ENCODE peak calls at places on chromosome 20, in five cellular contexts. J, U, M, O and Y are unnamed samples.

GRCh38 chr20:43028470-43028869 is 161.2 kb downstream of the PTPRT start:
- DNase-seq in J (no peak), U (no peak), M (no peak), O (no peak), Y (no peak)

GRCh38 chr20:11581271-11581670 is 336.4 kb upstream of the BTBD3 start:
- DNase-seq in J (no peak), U (no peak), M (no peak), O (no peak), Y (no peak)

GRCh38 chr20:50335105-50335504 is 144.5 kb downstream of the CEBPB start:
- DNase-seq in J (no peak), U (no peak), M (no peak), O (no peak), Y (no peak)

GRCh38 chr20:25000268-25000801 is 7.8 kb upstream of the APMAP start:
- DNase-seq in J (peak; percentile 38), U (no peak), M (no peak), O (peak; percentile 87), Y (no peak)

GRCh38 chr20:2400290-2400689 is 19.6 kb downstream of the TGM6 start:
- DNase-seq in J (no peak), U (no peak), M (no peak), O (no peak), Y (no peak)

GRCh38 chr20:1533059-1533458 is 24.4 kb downstream of the SIRPD start:
- DNase-seq in J (no peak), U (no peak), M (no peak), O (no peak), Y (no peak)

GRCh38 chr20:58911309-58911708 is 58.8 kb downstream of the GNAS start:
- DNase-seq in J (no peak), U (no peak), M (no peak), O (no peak), Y (no peak)

GRCh38 chr20:4099905-4100675 is 84.7 kb upstream of the RNF24 start:
- DNase-seq in J (no peak), U (no peak), M (no peak), O (no peak), Y (no peak)

GRCh38 chr20:5569021-5569420 is 181.2 kb upstream of the SHLD1 start:
- DNase-seq in J (peak; percentile 70), U (peak; percentile 4), M (peak; percentile 37), O (no peak), Y (peak; percentile 67)

GRCh38 chr20:57048027-57048869 is 218.2 kb downstream of the BMP7 start:
- DNase-seq in J (peak; percentile 37), U (no peak), M (no peak), O (peak; percentile 63), Y (no peak)

GRCh38 chr20:1804129-1804503 is 91.1 kb upstream of the SIRPA start:
- DNase-seq in J (no peak), U (no peak), M (no peak), O (no peak), Y (no peak)

GRCh38 chr20:43827940-43828562 is 86.6 kb upstream of the TOX2 start:
- DNase-seq in J (no peak), U (no peak), M (no peak), O (no peak), Y (no peak)

GRCh38 chr20:38649275-38649891 is 47.8 kb downstream of the ARHGAP40 start:
- DNase-seq in J (no peak), U (no peak), M (no peak), O (no peak), Y (no peak)

GRCh38 chr20:19275630-19276071 is 63.2 kb downstream of the SLC24A3 start:
- DNase-seq in J (peak; percentile 79), U (no peak), M (no peak), O (peak; percentile 70), Y (no peak)

GRCh38 chr20:53281557-53282117 is 309.5 kb downstream of the TSHZ2 start:
- DNase-seq in J (no peak), U (no peak), M (no peak), O (no peak), Y (no peak)

GRCh38 chr20:45095753-45096371 is 5.1 kb downstream of the KCNS1 start:
- DNase-seq in J (peak; percentile 57), U (peak; percentile 29), M (peak; percentile 34), O (no peak), Y (peak; percentile 42)

GRCh38 chr20:20501128-20501527 is 133.2 kb downstream of the INSM1 start:
- DNase-seq in J (no peak), U (no peak), M (no peak), O (no peak), Y (no peak)

GRCh38 chr20:25304025-25304549 is 56.2 kb downstream of the PYGB start:
- DNase-seq in J (no peak), U (no peak), M (no peak), O (no peak), Y (no peak)

GRCh38 chr20:59242714-59243626 is 57.4 kb upstream of the EDN3 start:
- DNase-seq in J (no peak), U (no peak), M (no peak), O (no peak), Y (no peak)

GRCh38 chr20:20547221-20547875 is 165.1 kb downstream of the RALGAPA2 start:
- DNase-seq in J (no peak), U (no peak), M (no peak), O (no peak), Y (no peak)

GRCh38 chr20:4795394-4795793 is 73.7 kb downstream of the PRND start:
- DNase-seq in J (no peak), U (no peak), M (peak; percentile 17), O (no peak), Y (no peak)

GRCh38 chr20:16955971-16956370 is 207.8 kb downstream of the OTOR start:
- DNase-seq in J (no peak), U (no peak), M (no peak), O (no peak), Y (no peak)

GRCh38 chr20:58891076-58891685 is 38.7 kb downstream of the GNAS start:
- DNase-seq in J (peak; percentile 78), U (peak; percentile 75), M (peak; percentile 72), O (peak; percentile 93), Y (peak; percentile 69)

GRCh38 chr20:47133809-47134456 is 222.6 kb downstream of the ZMYND8 start:
- DNase-seq in J (no peak), U (no peak), M (no peak), O (no peak), Y (no peak)

GRCh38 chr20:4667371-4667773 is 54.3 kb upstream of the PRND start:
- DNase-seq in J (no peak), U (no peak), M (no peak), O (no peak), Y (no peak)

GRCh38 chr20:11483697-11484096 is 434.0 kb upstream of the BTBD3 start:
- DNase-seq in J (no peak), U (no peak), M (no peak), O (no peak), Y (no peak)

GRCh38 chr20:50562262-50562701 is 52.1 kb downstream of the PTPN1 start:
- DNase-seq in J (no peak), U (no peak), M (no peak), O (no peak), Y (no peak)

GRCh38 chr20:51500311-51500710 is 42.2 kb downstream of the NFATC2 start:
- DNase-seq in J (no peak), U (peak; percentile 43), M (no peak), O (no peak), Y (peak; percentile 58)

GRCh38 chr20:20255104-20255503 is 112.8 kb upstream of the INSM1 start:
- DNase-seq in J (no peak), U (no peak), M (no peak), O (no peak), Y (no peak)

GRCh38 chr20:5090191-5090590 is 29.6 kb downstream of the PCNA start:
- DNase-seq in J (no peak), U (no peak), M (no peak), O (no peak), Y (no peak)

DNA sequence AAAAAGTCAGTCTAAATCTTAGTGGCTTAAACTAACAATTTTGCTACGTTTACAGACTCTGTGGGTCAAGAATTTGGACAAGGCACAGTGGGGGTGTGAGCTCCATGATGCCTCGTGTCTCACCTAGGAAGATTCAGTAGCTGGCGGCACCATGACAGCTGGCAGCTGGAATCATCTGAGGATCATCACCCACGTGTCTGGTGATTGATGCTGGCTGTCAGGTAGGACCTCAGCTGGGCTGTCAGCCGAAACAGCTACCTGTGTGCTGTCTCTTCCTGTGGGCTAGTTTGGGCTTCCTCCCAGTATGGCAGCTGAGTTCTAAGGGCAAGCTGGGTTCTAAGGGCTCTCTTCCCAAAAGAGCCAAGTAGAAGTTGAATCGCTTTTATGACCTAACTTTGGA is 26.4 kb upstream of the DLGAP4 start:
- DNase-seq in J (no peak), U (no peak), M (no peak), O (peak; percentile 20), Y (no peak)
- H3K27me3 ChIP-seq in J (no peaks in the 10 kb centered on the region), U (peaks cover 4% of the 10 kb centered on the region), M (no peaks in the 10 kb centered on the region), O (peaks cover 9% of the 10 kb centered on the region), Y (no peaks in the 10 kb centered on the region)

DNA sequence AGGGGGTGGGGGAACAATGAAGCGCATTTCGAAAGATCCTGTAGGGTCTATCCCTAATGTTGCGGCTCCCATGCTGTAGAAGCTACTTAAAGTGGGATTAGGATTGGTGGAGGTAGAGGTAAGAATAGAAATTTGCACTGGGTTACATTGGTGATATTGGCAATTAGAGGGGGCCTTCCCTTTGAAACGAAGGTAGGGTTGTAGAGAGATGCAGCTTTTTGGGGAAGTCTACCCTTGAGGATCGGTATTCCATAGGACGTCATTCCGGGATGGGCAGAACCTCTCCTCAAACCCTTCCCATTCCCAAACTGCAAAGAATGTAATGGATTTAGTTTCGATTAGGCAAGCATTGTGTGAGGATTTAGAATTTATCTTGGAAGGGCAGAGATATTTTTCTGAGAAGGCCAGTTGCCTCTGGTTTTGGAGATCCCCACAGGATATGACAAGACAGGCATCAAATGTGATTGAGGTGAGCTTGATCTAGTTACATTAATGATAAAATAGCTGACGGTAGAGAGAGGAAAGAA is 5.4 kb upstream of the ZNFX1 start:
- DNase-seq in J (no peak), U (no peak), M (no peak), O (no peak), Y (no peak)
- H3K9me3 ChIP-seq in J (no peaks in the 10 kb centered on the region), U (peaks cover 75% of the 10 kb centered on the region), M (peaks cover 59% of the 10 kb centered on the region), O (peaks cover 29% of the 10 kb centered on the region), Y (peaks cover 51% of the 10 kb centered on the region)

DNA sequence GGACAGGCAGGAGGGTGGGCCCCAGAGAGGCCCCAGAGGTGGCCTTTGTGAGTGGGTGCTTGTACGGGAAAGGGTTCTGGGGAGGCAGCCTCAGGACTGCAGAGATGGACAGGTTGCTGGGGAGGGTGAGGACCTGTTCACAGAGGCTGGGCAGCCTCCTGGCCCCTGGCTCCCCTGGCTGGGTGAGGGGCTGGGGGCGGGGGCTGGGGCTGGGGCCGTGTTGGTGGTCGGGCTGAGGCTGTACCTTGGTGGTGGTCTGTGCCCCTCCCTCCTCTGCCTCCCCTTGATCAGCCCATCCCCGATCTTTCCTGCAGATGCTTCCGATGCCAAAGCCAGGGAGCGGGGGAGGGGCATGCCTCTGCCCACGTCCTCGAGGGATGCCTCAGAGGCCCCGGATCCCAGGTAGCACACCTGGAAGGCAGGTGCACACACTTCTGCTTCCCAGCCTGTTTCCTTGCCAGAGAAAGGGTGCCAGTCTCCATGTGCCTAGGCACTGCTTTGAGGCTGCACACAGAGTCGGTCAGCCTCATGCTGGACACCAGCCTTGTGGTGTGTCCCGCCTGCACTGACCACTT is 4.8 kb downstream of the TCEA2 start:
- DNase-seq in J (no peak), U (no peak), M (no peak), O (no peak), Y (no peak)
- H3K4me3 ChIP-seq in J (no peak overlapping the region), U (no peak overlapping the region), M (no peak overlapping the region), O (no peak overlapping the region), Y (no peak overlapping the region)

DNA sequence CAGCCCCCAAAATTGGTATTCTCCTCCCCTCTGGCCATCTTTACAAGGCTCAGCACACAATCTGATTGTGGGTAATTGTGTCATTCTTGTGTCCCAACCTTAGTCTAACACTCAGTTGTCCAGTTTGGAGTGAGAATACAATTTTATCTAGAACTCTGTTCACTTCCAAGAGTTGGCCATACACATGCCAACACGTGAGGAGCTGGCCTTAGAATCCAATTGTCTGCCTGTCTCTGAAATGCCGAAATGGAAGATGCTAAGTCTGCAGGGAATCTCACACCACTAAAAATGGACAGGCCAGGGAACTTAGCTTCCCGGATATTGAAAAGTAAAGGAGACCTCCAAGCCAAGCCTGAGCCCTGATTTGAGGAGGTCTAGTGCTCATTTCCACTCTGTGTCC is 12.3 kb downstream of the FOXA2 start:
- DNase-seq in J (no peak), U (no peak), M (no peak), O (no peak), Y (no peak)
- H3K27me3 ChIP-seq in J (peaks cover 18% of the 10 kb centered on the region), U (no peaks in the 10 kb centered on the region), M (peaks cover 6% of the 10 kb centered on the region), O (peaks cover 78% of the 10 kb centered on the region), Y (no peaks in the 10 kb centered on the region)